ENCODE peak calls at places on chromosomes 5 and 9, in five cellular contexts. R is endothelial cell of umbilical vein, W is stomach, I is AG04450, O is prostate gland. Q is an unnamed sample.

GRCh38 chr9:136978073-136978864 is 965 bp downstream of the PTGDS start:
- DNase-seq in R (peak), I (no peak), W (peak), O (peak), Q (peak)

GRCh38 chr5:61051267-61051666 is 106.3 kb downstream of the NDUFAF2 start:
- DNase-seq in O (no peak), R (peak), W (no peak), I (peak), Q (peak)

GRCh38 chr5:21195145-21195544 is 1207.1 kb upstream of the CDH18 start:
- DNase-seq in I (no peak), W (no peak), R (no peak), O (no peak), Q (no peak)

GRCh38 chr5:168292783-168293696 is 1.6 kb downstream of the WWC1 start:
- DNase-seq in R (no peak), I (no peak), W (no peak), O (no peak), Q (no peak)

GRCh38 chr9:129111762-129112151 is 542 bp downstream of the PTPA start:
- DNase-seq in W (peak), I (no peak), R (peak), O (peak), Q (peak)

GRCh38 chr5:86546582-86546981 is 71.2 kb upstream of the COX7C start:
- DNase-seq in R (no peak), I (no peak), O (no peak), W (no peak), Q (no peak)

GRCh38 chr5:17090839-17091238 is 126.6 kb upstream of the BASP1 start:
- DNase-seq in I (no peak), O (no peak), R (no peak), W (no peak), Q (no peak)

GRCh38 chr9:121169094-121169601 is 32.5 kb downstream of the RAB14 start:
- DNase-seq in W (no peak), I (no peak), O (no peak), R (peak), Q (peak)

GRCh38 chr5:55393501-55394175 is 85.8 kb downstream of the MTREX start:
- DNase-seq in I (no peak), W (no peak), R (peak), O (no peak), Q (no peak)

GRCh38 chr5:66958984-66959641 is 237.5 kb downstream of the CD180 start:
- DNase-seq in R (peak), W (no peak), I (peak), O (no peak), Q (peak)

GRCh38 chr9:112489039-112489546 is 2.5 kb downstream of the KIAA1958 start:
- DNase-seq in O (no peak), W (no peak), R (no peak), I (no peak), Q (no peak)

GRCh38 chr5:140341591-140341990 is 4.8 kb downstream of the HBEGF start:
- DNase-seq in I (no peak), O (no peak), R (no peak), W (no peak), Q (peak)

GRCh38 chr5:57394421-57395210 is 88.0 kb downstream of the ACTBL2 start:
- DNase-seq in O (no peak), R (no peak), I (no peak), W (no peak), Q (no peak)

GRCh38 chr5:84113246-84114118 is 271.2 kb downstream of the EDIL3 start:
- DNase-seq in W (no peak), O (no peak), R (no peak), I (no peak), Q (no peak)

GRCh38 chr9:113356686-113357292 is 7.4 kb downstream of the BSPRY start:
- DNase-seq in W (no peak), R (no peak), I (no peak), O (no peak), Q (no peak)

GRCh38 chr9:110115868-110116542 is 92.0 kb downstream of the C9orf152 start:
- DNase-seq in R (no peak), I (no peak), O (no peak), W (no peak), Q (peak)

GRCh38 chr9:19998153-19998552 is 209.3 kb upstream of the SLC24A2 start:
- DNase-seq in I (no peak), O (no peak), W (no peak), R (peak), Q (peak)

GRCh38 chr9:88230612-88231011 is 92.3 kb upstream of the SPATA31C2 start:
- DNase-seq in I (no peak), W (no peak), O (no peak), R (no peak), Q (peak)

GRCh38 chr9:33142531-33142930 is 24.6 kb downstream of the B4GALT1 start:
- DNase-seq in I (no peak), O (no peak), W (no peak), R (no peak), Q (no peak)

GRCh38 chr9:137247135-137247915 is 3.8 kb upstream of the STPG3 start:
- DNase-seq in I (no peak), R (no peak), W (no peak), O (no peak), Q (no peak)

GRCh38 chr5:56211298-56211865 is 21.7 kb downstream of the ANKRD55 start:
- DNase-seq in W (no peak), R (peak), O (no peak), I (peak), Q (peak)

GRCh38 chr9:108582716-108583115 is 273.1 kb downstream of the ACTL7B start:
- DNase-seq in I (no peak), O (no peak), R (no peak), W (no peak), Q (no peak)

GRCh38 chr9:88590558-88591146 is 55.7 kb downstream of the NXNL2 start:
- DNase-seq in R (no peak), I (no peak), W (no peak), O (no peak), Q (no peak)

GRCh38 chr5:61089351-61089750 is 72.9 kb downstream of the SMIM15 start:
- DNase-seq in W (no peak), R (no peak), O (no peak), I (no peak), Q (no peak)

DNA sequence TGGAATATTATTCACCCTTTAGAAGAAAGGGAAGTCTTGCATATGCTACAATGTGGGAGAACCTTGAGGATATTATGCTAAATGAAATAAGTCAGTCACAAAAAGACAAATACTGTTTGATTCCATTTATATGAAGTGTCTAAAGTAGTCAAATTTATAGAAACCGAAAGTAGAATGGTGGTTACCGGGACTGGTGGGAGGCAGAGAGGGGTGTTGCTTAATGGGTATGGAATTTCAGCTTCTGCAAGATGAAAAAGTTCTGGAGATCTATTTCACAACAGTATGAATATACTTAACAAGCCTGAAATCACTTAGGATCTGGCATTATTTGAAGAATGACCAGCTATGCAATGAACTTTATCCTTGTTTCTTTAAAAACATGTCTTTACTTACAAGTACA is 14.6 kb upstream of the FREM1 start:
- DNase-seq in O (no peak), I (no peak), W (no peak), R (no peak), Q (peak)
- H3K4me3 ChIP-seq in O (no peak), I (no peak), W (no peak), R (no peak), Q (peak)

GRCh38 chr9:134408939-134409737 is 82.9 kb downstream of the RXRA start:
- DNase-seq in O (no peak), W (no peak), I (no peak), R (no peak), Q (no peak)
- TF ChIP-seq CTCF in O (no peak), W (no peak), I (no peak), R (no peak), Q (no peak)

GRCh38 chr5:173098787-173099186 is 42.6 kb downstream of the CREBRF start:
- DNase-seq in O (no peak), R (no peak), W (no peak), I (no peak), Q (no peak)
- H3K4me3 ChIP-seq in O (no peak), R (no peak), W (no peak), I (no peak), Q (no peak)

GRCh38 chr5:149407331-149408251 is 28.5 kb upstream of the IL17B start:
- DNase-seq in O (no peak), W (no peak), R (no peak), I (no peak), Q (peak)

GRCh38 chr5:149406979-149407306 is 27.9 kb upstream of the IL17B start:
- DNase-seq in I (no peak), O (no peak), W (no peak), R (no peak), Q (no peak)

GRCh38 chr5:149405550-149406202 is 26.6 kb upstream of the IL17B start:
- DNase-seq in R (no peak), O (no peak), W (no peak), I (no peak), Q (no peak)

GRCh38 chr5:149404746-149405549 is 25.9 kb upstream of the IL17B start:
- DNase-seq in I (no peak), O (no peak), W (no peak), R (no peak), Q (peak)

GRCh38 chr5:149406203-149406978 is 27.3 kb upstream of the IL17B start:
- DNase-seq in I (peak), W (no peak), R (no peak), O (no peak), Q (peak)
- TF ChIP-seq CTCF in I (peak), W (no peak), R (no peak), O (no peak), Q (peak)

DNA sequence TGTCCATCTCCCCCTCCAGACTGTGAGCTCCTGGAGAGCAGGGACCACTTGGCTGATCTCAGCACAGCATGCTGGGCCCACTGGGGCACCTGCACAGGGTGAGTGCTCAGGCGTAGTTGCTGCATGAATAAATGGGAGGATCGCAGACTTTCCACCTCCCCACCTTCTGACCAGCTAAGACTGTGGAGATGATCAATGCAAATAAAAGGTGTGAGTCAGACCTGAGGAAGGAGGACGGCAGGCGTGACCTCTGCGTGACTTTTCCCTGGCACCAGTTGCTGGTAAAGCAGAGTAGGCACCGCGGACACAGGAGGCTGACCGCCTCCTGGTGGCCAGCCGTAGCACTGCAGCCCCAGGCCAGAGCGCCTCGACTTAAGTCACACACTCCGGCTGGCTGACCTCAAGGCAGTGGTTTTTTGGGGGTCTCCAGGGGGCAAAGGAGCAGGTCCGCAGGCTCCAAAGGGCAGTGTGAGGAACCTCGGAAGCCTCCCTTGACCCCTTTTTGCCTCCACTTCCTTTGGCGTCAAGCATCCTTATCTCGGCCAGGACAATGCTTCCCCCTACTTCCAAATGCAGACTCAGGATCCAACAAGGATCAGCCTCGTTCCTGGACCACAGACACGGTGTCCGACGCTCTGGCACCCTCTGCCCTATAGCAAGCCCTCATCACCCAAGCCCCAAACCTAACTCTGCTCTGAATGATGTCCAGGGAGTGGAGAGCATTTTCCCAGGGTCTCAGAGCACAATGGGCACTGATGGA is 12.7 kb upstream of the TDRD7 start:
- DNase-seq in W (peak), I (peak), O (peak), R (peak), Q (peak)
- H3K4me3 ChIP-seq in W (no peak), I (no peak), O (no peak), R (no peak), Q (no peak)

GRCh38 chr5:175133185-175133584 is 310.8 kb downstream of the DRD1 start:
- DNase-seq in O (no peak), R (no peak), W (no peak), I (no peak), Q (no peak)
- TF ChIP-seq CTCF in O (no peak), R (no peak), W (no peak), I (peak), Q (no peak)

DNA sequence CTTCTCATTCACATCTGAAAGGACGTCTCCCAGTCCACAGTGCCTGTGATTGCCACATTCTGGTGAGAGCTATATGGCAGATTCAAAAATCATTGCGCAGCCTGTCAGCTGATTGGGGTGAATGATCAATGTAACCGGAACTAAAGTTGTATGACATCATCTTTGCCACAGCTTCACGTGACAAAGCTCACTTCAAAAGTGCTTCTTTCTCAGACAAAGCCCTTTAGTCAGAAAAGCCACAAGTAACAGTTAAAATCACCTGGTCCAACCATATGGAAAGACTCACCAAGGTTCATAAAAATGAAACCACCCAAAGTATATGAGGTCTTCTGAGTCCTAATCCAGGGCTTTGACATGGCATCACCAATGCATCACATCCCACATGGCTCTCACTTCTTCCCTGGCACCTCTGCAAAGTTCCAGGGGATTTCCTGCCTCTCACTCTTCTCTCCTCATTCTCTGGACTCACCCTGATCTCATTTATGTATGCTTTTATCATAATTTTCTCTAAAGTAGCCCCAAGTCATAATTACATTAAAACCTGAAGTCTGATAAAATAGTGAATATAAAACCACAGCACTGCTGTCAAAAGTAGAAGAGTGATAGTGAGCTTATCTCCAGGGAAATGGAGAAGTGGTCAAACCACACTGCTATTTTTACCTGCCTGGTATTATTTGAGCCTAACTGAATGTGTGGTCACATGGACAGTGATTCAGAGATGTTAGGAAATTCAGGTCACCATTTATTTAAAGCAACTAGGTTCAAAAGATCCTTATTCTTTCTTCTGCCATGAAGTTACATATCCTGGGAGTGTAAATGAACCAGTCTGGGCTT is 193.1 kb upstream of the PTGER4 start:
- DNase-seq in R (no peak), W (no peak), I (no peak), O (no peak), Q (no peak)
- H3K4me3 ChIP-seq in R (no peak), W (no peak), I (no peak), O (no peak), Q (no peak)

DNA sequence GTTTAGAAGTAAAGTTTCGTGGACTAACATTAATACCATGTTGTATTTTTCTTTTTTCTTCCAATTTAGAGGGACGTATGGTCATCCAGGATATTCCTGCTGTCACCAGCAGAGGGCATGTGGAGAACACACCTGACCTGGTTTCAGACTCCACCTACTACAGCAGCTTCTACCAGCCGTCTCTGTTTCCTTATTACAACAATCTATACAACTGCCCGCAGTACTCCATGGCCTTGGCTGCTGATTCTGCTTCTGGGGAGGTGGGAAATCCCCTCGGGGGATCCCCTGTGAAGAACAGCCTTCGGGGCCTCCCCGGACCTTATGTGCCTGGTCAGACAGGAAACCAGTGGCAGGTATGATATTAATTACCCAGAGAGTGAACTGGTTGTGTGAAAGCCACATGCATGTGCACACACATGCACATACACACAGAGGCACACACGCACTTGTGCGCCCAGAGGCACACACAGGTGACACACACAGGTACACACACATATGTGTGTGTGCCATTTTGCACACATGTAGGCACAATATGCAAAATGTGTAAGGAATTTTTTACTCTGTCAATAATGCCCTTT is 52.4 kb downstream of the DMRT1 start:
- DNase-seq in W (peak), O (peak), I (peak), R (peak), Q (peak)
- TF ChIP-seq CTCF in W (no peak), O (peak), I (peak), R (peak), Q (peak)